ENCODE peak calls at places on chromosomes 2 and 18, in five cellular contexts. Z is HCT116, T is K562, H is GM12878, L is SK-N-SH. P is an unnamed sample.

GRCh38 chr2:58527656-58528055 is 286.5 kb upstream of the FANCL start:
- DNase-seq in Z (no peak), L (no peak), T (no peak), H (no peak), P (no peak)

GRCh38 chr2:20641123-20641985 is 9.5 kb downstream of the HS1BP3 start:
- DNase-seq in H (no peak), Z (no peak), L (no peak), T (no peak), P (no peak)

GRCh38 chr2:58131191-58132011 is 84.8 kb downstream of the VRK2 start:
- DNase-seq in H (no peak), Z (no peak), L (peak), T (no peak), P (no peak)

GRCh38 chr18:36372902-36373301 is 75.4 kb downstream of the FHOD3 start:
- DNase-seq in L (no peak), T (no peak), Z (no peak), H (no peak), P (no peak)

GRCh38 chr2:2331905-2332280 is 818 bp upstream of the MYT1L start:
- DNase-seq in L (peak), T (no peak), H (no peak), Z (no peak), P (no peak)

GRCh38 chr2:32330136-32330535 is 26.7 kb upstream of the BIRC6 start:
- DNase-seq in L (no peak), T (no peak), Z (no peak), H (no peak), P (no peak)

GRCh38 chr2:1754046-1754445 is 9.7 kb upstream of the PXDN start:
- DNase-seq in Z (no peak), L (no peak), T (no peak), H (no peak), P (no peak)

GRCh38 chr18:53947092-53947640 is 277.3 kb downstream of the MBD2 start:
- DNase-seq in Z (no peak), H (no peak), T (no peak), L (no peak), P (no peak)

GRCh38 chr2:125471963-125472362 is 1184.0 kb upstream of the GYPC start:
- DNase-seq in L (peak), H (no peak), T (no peak), Z (no peak), P (peak)

GRCh38 chr2:42124051-42124813 is 44.9 kb upstream of the EML4 start:
- DNase-seq in Z (no peak), L (no peak), H (peak), T (no peak), P (no peak)

GRCh38 chr2:55051026-55051866 is 995 bp upstream of the RTN4 start:
- DNase-seq in L (peak), Z (peak), T (peak), H (no peak), P (peak)

GRCh38 chr2:216551234-216551633 is 52.6 kb downstream of the RPL37A start:
- DNase-seq in Z (no peak), L (no peak), T (no peak), H (no peak), P (peak)

GRCh38 chr18:23883277-23883790 is 131.2 kb upstream of the TTC39C start:
- DNase-seq in L (no peak), Z (no peak), T (no peak), H (no peak), P (no peak)

GRCh38 chr18:45250479-45250878 is 364.8 kb upstream of the SLC14A2 start:
- DNase-seq in Z (no peak), T (no peak), H (no peak), L (no peak), P (no peak)

GRCh38 chr2:213187833-213188532 is 36.6 kb upstream of the IKZF2 start:
- DNase-seq in L (no peak), Z (no peak), T (no peak), H (no peak), P (peak)

GRCh38 chr2:213188533-213188867 is 37.1 kb upstream of the IKZF2 start:
- DNase-seq in L (no peak), H (no peak), Z (no peak), T (no peak), P (no peak)

GRCh38 chr2:213187386-213187785 is 36.0 kb upstream of the IKZF2 start:
- DNase-seq in L (no peak), T (no peak), H (no peak), Z (no peak), P (no peak)

GRCh38 chr2:213185147-213185822 is 33.9 kb upstream of the IKZF2 start:
- DNase-seq in T (no peak), H (peak), L (no peak), Z (no peak), P (no peak)

DNA sequence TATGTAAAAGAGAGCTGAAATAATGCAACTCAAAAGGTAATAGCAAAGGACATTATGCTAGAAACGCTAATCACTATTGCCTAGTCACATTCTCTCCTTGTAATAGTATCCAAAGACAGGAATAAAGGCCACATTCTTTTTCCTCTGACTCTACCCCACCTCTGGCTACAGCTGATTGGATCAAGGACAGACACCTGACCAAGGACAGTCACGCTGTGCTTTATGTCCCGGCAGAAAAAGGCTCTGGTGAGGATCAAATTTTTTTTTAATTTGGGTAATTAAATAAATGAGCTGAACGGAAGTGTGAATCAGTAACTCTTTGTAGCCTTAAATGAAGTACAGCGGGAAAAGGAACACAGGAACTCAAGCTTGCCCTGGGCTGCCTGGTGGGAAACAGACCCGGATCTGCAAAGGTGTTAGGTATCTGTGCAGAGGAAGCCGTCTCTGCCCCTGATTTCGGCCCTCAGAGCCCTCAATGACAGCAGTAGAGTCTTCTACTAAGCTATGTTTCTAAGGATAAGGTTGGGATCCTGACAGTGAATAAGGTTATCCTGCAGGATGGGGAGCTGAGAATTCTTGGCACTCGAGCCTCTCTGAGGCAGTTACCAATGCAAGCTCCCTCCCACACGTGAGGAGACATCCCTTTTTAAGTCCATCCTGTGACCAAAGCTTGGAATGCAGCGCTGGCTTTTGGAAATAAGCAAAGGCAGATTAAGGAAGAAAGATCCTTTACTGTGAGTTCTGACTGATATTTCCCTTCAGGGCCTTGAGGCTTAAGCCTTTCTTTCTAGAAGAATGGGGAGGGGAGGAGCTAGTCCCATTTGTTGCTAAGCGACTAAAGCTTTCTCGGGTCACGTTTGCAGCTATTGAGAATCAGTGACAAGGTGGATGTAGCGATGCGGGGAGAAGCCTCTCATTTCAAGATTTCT is 37.8 kb upstream of the IKZF2 start:
- DNase-seq in L (peak), T (no peak), Z (no peak), H (no peak), P (no peak)
- TF ChIP-seq JUND in L (no peak), T (no peak), Z (no peak), H (no peak), P (no peak)

GRCh38 chr2:25207078-25207545 is 38.7 kb upstream of the POMC start:
- DNase-seq in L (no peak), T (no peak), Z (no peak), H (no peak), P (no peak)
- TF ChIP-seq JUND in L (no peak), T (no peak), Z (no peak), H (no peak), P (no peak)

GRCh38 chr2:50291535-50291934 is 740.4 kb downstream of the NRXN1 start:
- DNase-seq in L (no peak), Z (no peak), T (no peak), H (no peak), P (no peak)

GRCh38 chr2:50295596-50295995 is 736.3 kb downstream of the NRXN1 start:
- DNase-seq in T (no peak), L (no peak), H (no peak), Z (no peak), P (no peak)

DNA sequence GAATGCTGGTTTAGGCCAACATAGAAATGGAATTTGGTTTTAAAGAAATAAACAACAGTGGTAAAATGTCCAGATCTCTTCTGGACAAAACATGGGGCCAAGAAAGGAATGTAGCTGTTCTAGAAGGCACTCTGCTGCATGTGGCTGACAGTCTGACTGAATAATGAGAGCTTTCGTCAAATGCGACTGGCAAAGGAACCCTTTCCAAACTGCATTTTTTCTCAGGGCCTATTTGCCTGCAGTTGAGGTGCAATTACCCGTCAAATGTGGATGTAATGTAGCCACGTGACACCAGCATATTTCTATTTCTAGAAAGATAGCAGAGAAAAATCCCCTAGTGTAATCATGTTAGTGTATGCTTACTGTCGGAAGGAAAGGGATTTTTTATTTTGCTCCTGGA is 741.2 kb downstream of the NRXN1 start:
- DNase-seq in L (no peak), Z (no peak), H (no peak), T (no peak), P (no peak)
- TF ChIP-seq JUND in L (no peak), Z (no peak), H (no peak), T (no peak), P (no peak)

DNA sequence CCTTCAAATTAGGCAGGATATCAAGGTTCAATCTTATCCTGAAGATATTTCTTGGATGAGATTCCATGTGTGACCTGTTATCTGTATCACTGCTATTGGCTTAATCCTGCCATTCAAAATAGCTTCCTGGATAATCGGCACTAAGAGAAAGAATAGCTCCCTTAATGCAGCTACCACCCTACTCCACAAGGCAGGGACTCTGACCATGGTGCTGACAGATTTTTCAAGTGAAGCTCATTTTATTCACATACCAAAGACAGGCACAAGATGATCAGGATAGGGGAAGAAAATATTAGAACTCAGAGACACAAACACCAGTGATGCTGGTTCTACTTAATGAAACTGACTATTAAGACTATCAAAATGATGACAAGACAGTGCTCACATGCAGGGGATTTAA is 74.9 kb downstream of the ORC4 start:
- DNase-seq in H (no peak), Z (no peak), T (no peak), L (no peak), P (no peak)
- TF ChIP-seq JUND in H (no peak), Z (no peak), T (no peak), L (no peak), P (no peak)

DNA sequence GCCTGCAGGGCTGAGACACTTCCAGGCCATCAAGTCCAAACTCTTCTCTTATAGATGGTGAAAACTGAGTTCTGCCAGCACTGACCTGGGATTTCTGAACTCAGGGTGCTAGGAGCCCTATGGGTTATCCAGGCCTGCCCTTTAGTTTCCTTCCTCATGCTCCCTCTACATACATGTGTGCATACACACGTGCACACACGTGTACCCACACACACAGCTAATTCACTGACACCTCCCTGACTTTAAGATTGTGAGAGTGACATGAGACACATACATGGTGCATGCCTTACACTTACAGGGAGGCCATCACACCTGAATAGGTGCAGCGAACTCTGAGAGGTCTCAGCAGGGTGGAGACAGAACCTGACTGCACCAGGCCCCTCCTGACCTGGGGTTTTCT is 267.4 kb downstream of the CYP26B1 start:
- DNase-seq in H (no peak), Z (no peak), T (no peak), L (no peak), P (no peak)
- TF ChIP-seq JUND in H (no peak), Z (no peak), T (no peak), L (no peak), P (no peak)

GRCh38 chr2:82675186-82675585 is 1783.9 kb downstream of the SUCLG1 start:
- DNase-seq in H (no peak), T (no peak), Z (no peak), L (no peak), P (no peak)
- TF ChIP-seq JUND in H (no peak), T (no peak), Z (no peak), L (no peak), P (no peak)

GRCh38 chr2:222708274-222708710 is 36.8 kb downstream of the MOGAT1 start:
- DNase-seq in Z (peak), T (peak), H (no peak), L (peak), P (peak)

GRCh38 chr2:222711315-222711940 is 40.0 kb downstream of the MOGAT1 start:
- DNase-seq in H (no peak), L (no peak), Z (no peak), T (no peak), P (no peak)

GRCh38 chr2:222707689-222708273 is 36.3 kb downstream of the MOGAT1 start:
- DNase-seq in L (no peak), H (no peak), Z (no peak), T (no peak), P (no peak)

GRCh38 chr2:222707102-222707688 is 35.7 kb downstream of the MOGAT1 start:
- DNase-seq in T (no peak), Z (no peak), H (no peak), L (no peak), P (no peak)

GRCh38 chr2:222709191-222709891 is 37.9 kb downstream of the MOGAT1 start:
- DNase-seq in L (no peak), H (no peak), T (peak), Z (peak), P (peak)
- TF ChIP-seq JUND in L (no peak), H (no peak), T (peak), Z (peak), P (no peak)

GRCh38 chr2:37343537-37344434 is 644 bp upstream of the QPCT start:
- DNase-seq in Z (no peak), H (no peak), L (peak), T (no peak), P (no peak)

GRCh38 chr2:37342636-37343211 is 1.7 kb upstream of the QPCT start:
- DNase-seq in Z (no peak), L (peak), T (no peak), H (no peak), P (no peak)

GRCh38 chr2:37348155-37348554 is 3.7 kb downstream of the QPCT start:
- DNase-seq in L (no peak), H (no peak), T (no peak), Z (no peak), P (no peak)

GRCh38 chr2:37340637-37341036 is 3.8 kb upstream of the QPCT start:
- DNase-seq in T (no peak), L (no peak), Z (no peak), H (no peak), P (no peak)

DNA sequence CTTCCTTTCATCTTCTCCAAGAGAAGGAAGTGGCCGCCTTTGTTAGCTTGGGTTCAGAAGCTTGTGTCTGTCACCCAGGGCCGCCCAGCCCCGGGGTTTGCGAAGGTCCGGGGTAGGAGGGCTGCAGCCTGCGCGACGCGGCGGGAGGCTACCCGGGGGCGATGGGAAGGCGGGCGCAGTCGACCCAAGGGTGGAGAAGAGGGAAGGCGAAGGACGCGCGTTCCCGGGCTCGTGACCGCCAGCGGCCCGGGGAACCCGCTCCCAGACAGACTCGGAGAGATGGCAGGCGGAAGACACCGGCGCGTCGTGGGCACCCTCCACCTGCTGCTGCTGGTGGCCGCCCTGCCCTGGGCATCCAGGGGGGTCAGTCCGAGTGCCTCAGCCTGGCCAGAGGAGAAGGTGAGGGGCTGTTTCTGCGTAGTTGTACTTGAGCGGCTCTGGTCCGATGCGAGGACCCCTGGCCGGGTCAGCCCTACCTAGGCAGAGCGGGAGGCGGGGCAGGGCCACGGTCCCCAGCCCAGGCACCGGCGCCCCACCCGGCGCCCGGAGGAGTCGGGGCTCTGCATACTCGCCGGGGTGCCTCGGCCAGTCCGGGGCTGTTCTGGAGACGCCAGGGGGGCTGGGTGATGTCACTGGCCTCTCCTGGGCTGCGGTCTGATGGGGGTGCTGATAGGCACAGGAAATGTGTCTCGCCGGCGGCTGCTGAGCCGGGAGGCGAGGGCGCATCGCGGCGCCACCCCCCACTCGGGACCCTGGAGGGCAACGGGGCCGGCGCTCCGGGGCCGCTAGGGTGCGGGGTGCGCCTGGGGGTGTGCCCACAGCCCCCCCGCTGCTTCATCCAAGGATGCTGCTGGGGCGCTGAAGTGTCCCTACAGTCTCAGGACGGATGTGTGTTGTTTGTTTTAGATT is at the start of gene QPCT:
- DNase-seq in T (peak), Z (no peak), H (no peak), L (peak), P (peak)
- TF ChIP-seq JUND in T (no peak), Z (no peak), H (no peak), L (no peak), P (no peak)

DNA sequence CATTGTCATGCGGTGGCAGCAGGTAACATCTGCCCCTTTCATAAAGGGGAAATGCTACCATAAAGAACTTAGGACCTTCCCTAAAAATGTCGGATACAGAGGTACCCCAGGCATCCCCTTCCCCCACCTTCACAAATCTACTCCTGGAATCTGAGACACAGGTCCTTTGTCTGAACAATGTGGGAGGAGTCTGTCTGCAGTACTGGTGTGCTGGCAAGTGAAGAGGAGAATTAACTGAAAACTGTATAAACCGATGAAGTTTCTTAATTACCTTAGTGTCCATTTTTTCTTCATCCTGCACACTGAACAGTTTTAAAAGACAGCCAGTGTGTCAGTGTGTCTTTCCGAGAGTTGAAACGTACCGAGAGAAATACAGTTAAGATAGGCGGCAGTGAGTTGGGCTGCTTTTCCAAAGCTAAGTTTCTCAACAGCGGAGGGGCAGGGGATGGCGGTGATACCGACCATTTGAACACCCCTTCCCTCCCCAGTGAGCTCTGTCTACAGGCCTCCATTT is 1.8 kb downstream of the MEX3C start:
- DNase-seq in T (peak), L (peak), H (no peak), Z (peak), P (no peak)
- TF ChIP-seq JUND in T (peak), L (no peak), H (no peak), Z (no peak), P (no peak)

P was measured in T47D.